ENCODE peak calls at places on chromosomes 16 and 17, in nine cellular contexts. One of them, this sample, is unnamed.

GRCh38 chr17:77634710-77635109 is 323.8 kb upstream of the TNRC6C start:
- DNase-seq in AG04450: no peak
- DNase-seq in RWPE1: no peak
- DNase-seq in HFF-Myc: no peak
- DNase-seq in fibroblast of lung: no peak
- DNase-seq in BE2C: no peak
- DNase-seq in nephron progenitor cell: no peak
- DNase-seq in coronary artery: no peak
- DNase-seq in fibroblast of villous mesenchyme: no peak
- DNase-seq in this sample: no peak

GRCh38 chr17:42543190-42544079 is 7.4 kb downstream of the NAGLU start:
- DNase-seq in AG04450: no peak
- DNase-seq in RWPE1: no peak
- DNase-seq in HFF-Myc: no peak
- DNase-seq in fibroblast of lung: no peak
- DNase-seq in BE2C: no peak
- DNase-seq in nephron progenitor cell: no peak
- DNase-seq in coronary artery: no peak
- DNase-seq in fibroblast of villous mesenchyme: no peak
- DNase-seq in this sample: no peak

GRCh38 chr17:41529491-41529915 is 1.4 kb upstream of the KRT19 start:
- DNase-seq in AG04450: no peak
- DNase-seq in RWPE1: no peak
- DNase-seq in HFF-Myc: no peak
- DNase-seq in fibroblast of lung: no peak
- DNase-seq in BE2C: no peak
- DNase-seq in nephron progenitor cell: no peak
- DNase-seq in coronary artery: no peak
- DNase-seq in fibroblast of villous mesenchyme: no peak
- DNase-seq in this sample: no peak

GRCh38 chr16:80719573-80719972 is 84.8 kb downstream of the CDYL2 start:
- DNase-seq in AG04450: no peak
- DNase-seq in RWPE1: no peak
- DNase-seq in HFF-Myc: no peak
- DNase-seq in fibroblast of lung: no peak
- DNase-seq in BE2C: no peak
- DNase-seq in nephron progenitor cell: no peak
- DNase-seq in coronary artery: no peak
- DNase-seq in fibroblast of villous mesenchyme: no peak
- DNase-seq in this sample: no peak

GRCh38 chr17:6641374-6641818 is 536 bp downstream of the TXNDC17 start:
- DNase-seq in AG04450: no peak
- DNase-seq in RWPE1: peak
- DNase-seq in HFF-Myc: no peak
- DNase-seq in fibroblast of lung: no peak
- DNase-seq in BE2C: no peak
- DNase-seq in nephron progenitor cell: no peak
- DNase-seq in coronary artery: no peak
- DNase-seq in fibroblast of villous mesenchyme: no peak
- DNase-seq in this sample: no peak

GRCh38 chr16:14286381-14287230 is 215.5 kb downstream of the MRTFB start:
- DNase-seq in AG04450: no peak
- DNase-seq in RWPE1: peak
- DNase-seq in HFF-Myc: no peak
- DNase-seq in fibroblast of lung: peak
- DNase-seq in BE2C: no peak
- DNase-seq in nephron progenitor cell: no peak
- DNase-seq in coronary artery: no peak
- DNase-seq in fibroblast of villous mesenchyme: no peak
- DNase-seq in this sample: peak

GRCh38 chr16:1093284-1094123 is 2.5 kb downstream of the C1QTNF8 start:
- DNase-seq in AG04450: no peak
- DNase-seq in RWPE1: no peak
- DNase-seq in HFF-Myc: no peak
- DNase-seq in fibroblast of lung: no peak
- DNase-seq in BE2C: peak
- DNase-seq in nephron progenitor cell: no peak
- DNase-seq in coronary artery: no peak
- DNase-seq in fibroblast of villous mesenchyme: no peak
- DNase-seq in this sample: no peak

GRCh38 chr16:75003931-75004330 is 5.1 kb downstream of the ZNRF1 start:
- DNase-seq in AG04450: no peak
- DNase-seq in RWPE1: no peak
- DNase-seq in HFF-Myc: no peak
- DNase-seq in fibroblast of lung: no peak
- DNase-seq in BE2C: peak
- DNase-seq in nephron progenitor cell: no peak
- DNase-seq in coronary artery: no peak
- DNase-seq in fibroblast of villous mesenchyme: no peak
- DNase-seq in this sample: no peak

GRCh38 chr16:54287758-54288591 is 1.4 kb upstream of the IRX3 start:
- DNase-seq in AG04450: no peak
- DNase-seq in RWPE1: no peak
- DNase-seq in HFF-Myc: no peak
- DNase-seq in fibroblast of lung: no peak
- DNase-seq in BE2C: no peak
- DNase-seq in nephron progenitor cell: peak
- DNase-seq in coronary artery: no peak
- DNase-seq in fibroblast of villous mesenchyme: no peak
- DNase-seq in this sample: no peak

GRCh38 chr17:62714016-62714777 is 86.7 kb downstream of the MRC2 start:
- DNase-seq in AG04450: no peak
- DNase-seq in RWPE1: no peak
- DNase-seq in HFF-Myc: no peak
- DNase-seq in fibroblast of lung: peak
- DNase-seq in BE2C: no peak
- DNase-seq in nephron progenitor cell: no peak
- DNase-seq in coronary artery: no peak
- DNase-seq in fibroblast of villous mesenchyme: no peak
- DNase-seq in this sample: no peak

GRCh38 chr17:73011016-73011486 is 81.4 kb downstream of the SLC39A11 start:
- DNase-seq in AG04450: no peak
- DNase-seq in RWPE1: no peak
- DNase-seq in HFF-Myc: no peak
- DNase-seq in fibroblast of lung: no peak
- DNase-seq in BE2C: peak
- DNase-seq in nephron progenitor cell: no peak
- DNase-seq in coronary artery: no peak
- DNase-seq in fibroblast of villous mesenchyme: no peak
- DNase-seq in this sample: no peak

GRCh38 chr17:4899341-4900230 is at the start of gene C17orf107:
- DNase-seq in AG04450: peak
- DNase-seq in RWPE1: peak
- DNase-seq in HFF-Myc: peak
- DNase-seq in fibroblast of lung: peak
- DNase-seq in BE2C: no peak
- DNase-seq in nephron progenitor cell: peak
- DNase-seq in coronary artery: peak
- DNase-seq in fibroblast of villous mesenchyme: peak
- DNase-seq in this sample: no peak

GRCh38 chr16:54957403-54957802 is 26.7 kb downstream of the IRX5 start:
- DNase-seq in AG04450: no peak
- DNase-seq in RWPE1: peak
- DNase-seq in HFF-Myc: no peak
- DNase-seq in fibroblast of lung: no peak
- DNase-seq in BE2C: peak
- DNase-seq in nephron progenitor cell: no peak
- DNase-seq in coronary artery: no peak
- DNase-seq in fibroblast of villous mesenchyme: peak
- DNase-seq in this sample: no peak

GRCh38 chr17:82486186-82487084 is 27.9 kb downstream of the NARF start:
- DNase-seq in AG04450: no peak
- DNase-seq in RWPE1: no peak
- DNase-seq in HFF-Myc: no peak
- DNase-seq in fibroblast of lung: no peak
- DNase-seq in BE2C: no peak
- DNase-seq in nephron progenitor cell: no peak
- DNase-seq in coronary artery: no peak
- DNase-seq in fibroblast of villous mesenchyme: no peak
- DNase-seq in this sample: no peak

GRCh38 chr17:78879679-78880186 is 23.3 kb downstream of the CEP295NL start:
- DNase-seq in AG04450: peak
- DNase-seq in RWPE1: no peak
- DNase-seq in HFF-Myc: peak
- DNase-seq in fibroblast of lung: peak
- DNase-seq in BE2C: no peak
- DNase-seq in nephron progenitor cell: peak
- DNase-seq in coronary artery: peak
- DNase-seq in fibroblast of villous mesenchyme: peak
- DNase-seq in this sample: no peak

GRCh38 chr16:794853-795466 is 5.6 kb downstream of the GNG13 start:
- DNase-seq in AG04450: no peak
- DNase-seq in RWPE1: no peak
- DNase-seq in HFF-Myc: no peak
- DNase-seq in fibroblast of lung: no peak
- DNase-seq in BE2C: peak
- DNase-seq in nephron progenitor cell: no peak
- DNase-seq in coronary artery: no peak
- DNase-seq in fibroblast of villous mesenchyme: no peak
- DNase-seq in this sample: no peak

GRCh38 chr17:39110435-39111136 is 40.9 kb downstream of the PLXDC1 start:
- DNase-seq in AG04450: no peak
- DNase-seq in RWPE1: no peak
- DNase-seq in HFF-Myc: no peak
- DNase-seq in fibroblast of lung: no peak
- DNase-seq in BE2C: no peak
- DNase-seq in nephron progenitor cell: peak
- DNase-seq in coronary artery: no peak
- DNase-seq in fibroblast of villous mesenchyme: no peak
- DNase-seq in this sample: no peak

GRCh38 chr16:50458694-50459271 is 89.4 kb upstream of the NKD1 start:
- DNase-seq in AG04450: no peak
- DNase-seq in RWPE1: no peak
- DNase-seq in HFF-Myc: no peak
- DNase-seq in fibroblast of lung: no peak
- DNase-seq in BE2C: no peak
- DNase-seq in nephron progenitor cell: no peak
- DNase-seq in coronary artery: no peak
- DNase-seq in fibroblast of villous mesenchyme: no peak
- DNase-seq in this sample: no peak

GRCh38 chr16:78230832-78231231 is 131.4 kb downstream of the WWOX start:
- DNase-seq in AG04450: no peak
- DNase-seq in RWPE1: peak
- DNase-seq in HFF-Myc: no peak
- DNase-seq in fibroblast of lung: peak
- DNase-seq in BE2C: no peak
- DNase-seq in nephron progenitor cell: no peak
- DNase-seq in coronary artery: no peak
- DNase-seq in fibroblast of villous mesenchyme: peak
- DNase-seq in this sample: no peak

GRCh38 chr17:40348136-40348504 is 16.4 kb downstream of the GJD3 start:
- DNase-seq in AG04450: no peak
- DNase-seq in RWPE1: no peak
- DNase-seq in HFF-Myc: no peak
- DNase-seq in fibroblast of lung: no peak
- DNase-seq in BE2C: no peak
- DNase-seq in nephron progenitor cell: no peak
- DNase-seq in coronary artery: no peak
- DNase-seq in fibroblast of villous mesenchyme: no peak
- DNase-seq in this sample: no peak

GRCh38 chr17:37391146-37391545 is 15.4 kb downstream of the C17orf78 start:
- DNase-seq in AG04450: no peak
- DNase-seq in RWPE1: no peak
- DNase-seq in HFF-Myc: no peak
- DNase-seq in fibroblast of lung: peak
- DNase-seq in BE2C: no peak
- DNase-seq in nephron progenitor cell: no peak
- DNase-seq in coronary artery: no peak
- DNase-seq in fibroblast of villous mesenchyme: no peak
- DNase-seq in this sample: no peak
- TF ChIP-seq CTCF in AG04450: no peak
- TF ChIP-seq CTCF in RWPE1: no peak
- TF ChIP-seq CTCF in HFF-Myc: no peak
- TF ChIP-seq CTCF in fibroblast of lung: no peak
- TF ChIP-seq CTCF in BE2C: no peak
- TF ChIP-seq CTCF in nephron progenitor cell: no peak
- TF ChIP-seq CTCF in coronary artery: no peak
- TF ChIP-seq CTCF in fibroblast of villous mesenchyme: no peak
- TF ChIP-seq CTCF in this sample: no peak

DNA sequence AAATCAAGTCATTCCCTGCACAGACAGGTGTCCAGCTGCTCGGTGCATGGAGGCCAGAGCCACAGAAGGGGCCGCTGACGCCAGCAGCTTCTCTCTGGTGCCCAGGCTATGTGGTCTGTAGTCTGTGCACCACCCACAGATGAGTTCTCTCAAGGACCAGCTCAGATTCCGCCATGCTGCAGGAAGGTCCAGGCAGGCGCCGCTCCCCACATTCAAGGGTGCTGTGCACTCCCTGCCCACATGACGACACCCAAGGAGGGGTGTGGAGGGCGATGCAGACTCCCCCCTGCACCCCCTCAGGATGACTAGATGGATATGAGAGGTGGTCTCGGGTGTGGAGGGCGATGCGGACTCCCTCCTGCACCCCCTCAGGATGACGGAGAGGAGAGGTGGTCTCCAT is 119.0 kb downstream of the ANKRD11 start:
- DNase-seq in AG04450: no peak
- DNase-seq in RWPE1: no peak
- DNase-seq in HFF-Myc: no peak
- DNase-seq in fibroblast of lung: no peak
- DNase-seq in BE2C: no peak
- DNase-seq in nephron progenitor cell: no peak
- DNase-seq in coronary artery: no peak
- DNase-seq in fibroblast of villous mesenchyme: no peak
- DNase-seq in this sample: no peak
- TF ChIP-seq CTCF in AG04450: no peak
- TF ChIP-seq CTCF in RWPE1: no peak
- TF ChIP-seq CTCF in HFF-Myc: no peak
- TF ChIP-seq CTCF in fibroblast of lung: no peak
- TF ChIP-seq CTCF in BE2C: no peak
- TF ChIP-seq CTCF in nephron progenitor cell: no peak
- TF ChIP-seq CTCF in coronary artery: no peak
- TF ChIP-seq CTCF in fibroblast of villous mesenchyme: no peak
- TF ChIP-seq CTCF in this sample: no peak

DNA sequence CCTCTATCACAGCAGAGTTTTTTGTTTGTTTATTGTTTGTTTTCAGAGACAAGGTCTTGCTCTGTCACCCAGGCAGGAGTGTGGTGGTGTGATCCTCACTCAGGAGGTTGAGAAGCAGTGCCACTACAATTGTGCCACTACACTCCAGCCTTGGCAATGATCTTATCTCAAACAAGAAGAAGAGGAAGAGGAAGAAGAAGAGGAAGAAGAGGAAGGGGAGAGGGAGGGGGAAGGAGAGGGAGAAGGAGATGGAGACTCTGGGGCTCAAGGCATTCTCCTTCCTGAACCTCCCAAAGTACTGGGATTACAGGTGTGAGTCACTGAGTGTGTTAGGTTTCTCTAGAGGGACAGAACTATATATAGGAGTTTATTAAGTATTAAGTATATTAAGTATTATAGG is 17.1 kb upstream of the C17orf58 start:
- DNase-seq in AG04450: no peak
- DNase-seq in RWPE1: no peak
- DNase-seq in HFF-Myc: no peak
- DNase-seq in fibroblast of lung: no peak
- DNase-seq in BE2C: no peak
- DNase-seq in nephron progenitor cell: no peak
- DNase-seq in coronary artery: no peak
- DNase-seq in fibroblast of villous mesenchyme: no peak
- DNase-seq in this sample: no peak
- TF ChIP-seq CTCF in AG04450: no peak
- TF ChIP-seq CTCF in RWPE1: no peak
- TF ChIP-seq CTCF in HFF-Myc: no peak
- TF ChIP-seq CTCF in fibroblast of lung: no peak
- TF ChIP-seq CTCF in BE2C: no peak
- TF ChIP-seq CTCF in nephron progenitor cell: no peak
- TF ChIP-seq CTCF in coronary artery: no peak
- TF ChIP-seq CTCF in fibroblast of villous mesenchyme: no peak
- TF ChIP-seq CTCF in this sample: no peak

GRCh38 chr16:4253394-4254150 is 11.7 kb upstream of the SRL start:
- DNase-seq in AG04450: peak
- DNase-seq in RWPE1: peak
- DNase-seq in HFF-Myc: peak
- DNase-seq in fibroblast of lung: peak
- DNase-seq in BE2C: peak
- DNase-seq in nephron progenitor cell: peak
- DNase-seq in coronary artery: peak
- DNase-seq in fibroblast of villous mesenchyme: peak
- DNase-seq in this sample: peak
- TF ChIP-seq CTCF in AG04450: no peak
- TF ChIP-seq CTCF in RWPE1: no peak
- TF ChIP-seq CTCF in HFF-Myc: no peak
- TF ChIP-seq CTCF in fibroblast of lung: no peak
- TF ChIP-seq CTCF in BE2C: no peak
- TF ChIP-seq CTCF in nephron progenitor cell: no peak
- TF ChIP-seq CTCF in coronary artery: no peak
- TF ChIP-seq CTCF in fibroblast of villous mesenchyme: no peak
- TF ChIP-seq CTCF in this sample: no peak

This sample was measured in retinal pigment epithelial cell.